ENCODE peak calls at places on chromosomes 16 and 17, in eight cellular contexts. One of them, this sample, is unnamed.

GRCh38 chr17:63991611-63992010 is 6.5 kb upstream of the PRR29 start:
- DNase-seq in stimulated activated CD8-positive, alpha-beta memory T cell treated with anti-CD3 and anti-CD28 coated beads, Interleukin-7, amount 100 ng/mL, for 1 hour: no peak
- DNase-seq in M059J: no peak
- DNase-seq in nucleus accumbens: no peak
- DNase-seq in EL: no peak
- DNase-seq in left cardiac atrium: no peak
- DNase-seq in hepatocyte: no peak
- DNase-seq in HTR-8/SVneo: no peak
- DNase-seq in this sample: no peak

GRCh38 chr16:31471875-31472558 is at the start of gene TGFB1I1:
- DNase-seq in stimulated activated CD8-positive, alpha-beta memory T cell treated with anti-CD3 and anti-CD28 coated beads, Interleukin-7, amount 100 ng/mL, for 1 hour: no peak
- DNase-seq in M059J: peak; percentile 73
- DNase-seq in nucleus accumbens: no peak
- DNase-seq in EL: peak; percentile 85
- DNase-seq in left cardiac atrium: peak; percentile 82
- DNase-seq in hepatocyte: peak; percentile 74
- DNase-seq in HTR-8/SVneo: peak; percentile 77
- DNase-seq in this sample: peak; percentile 55

GRCh38 chr17:28141783-28142182 is 99.3 kb downstream of the NLK start:
- DNase-seq in stimulated activated CD8-positive, alpha-beta memory T cell treated with anti-CD3 and anti-CD28 coated beads, Interleukin-7, amount 100 ng/mL, for 1 hour: no peak
- DNase-seq in M059J: no peak
- DNase-seq in nucleus accumbens: no peak
- DNase-seq in EL: no peak
- DNase-seq in left cardiac atrium: no peak
- DNase-seq in hepatocyte: no peak
- DNase-seq in HTR-8/SVneo: no peak
- DNase-seq in this sample: no peak

GRCh38 chr16:10992112-10992511 is 47.7 kb downstream of the CLEC16A start:
- DNase-seq in stimulated activated CD8-positive, alpha-beta memory T cell treated with anti-CD3 and anti-CD28 coated beads, Interleukin-7, amount 100 ng/mL, for 1 hour: no peak
- DNase-seq in M059J: peak; percentile 85
- DNase-seq in nucleus accumbens: no peak
- DNase-seq in EL: peak; percentile 84
- DNase-seq in left cardiac atrium: no peak
- DNase-seq in hepatocyte: no peak
- DNase-seq in HTR-8/SVneo: no peak
- DNase-seq in this sample: peak; percentile 54

GRCh38 chr16:63038563-63039131 is 1002.4 kb upstream of the CDH8 start:
- DNase-seq in stimulated activated CD8-positive, alpha-beta memory T cell treated with anti-CD3 and anti-CD28 coated beads, Interleukin-7, amount 100 ng/mL, for 1 hour: no peak
- DNase-seq in M059J: no peak
- DNase-seq in nucleus accumbens: no peak
- DNase-seq in EL: no peak
- DNase-seq in left cardiac atrium: no peak
- DNase-seq in hepatocyte: no peak
- DNase-seq in HTR-8/SVneo: no peak
- DNase-seq in this sample: no peak

GRCh38 chr17:74217036-74217725 is 3.8 kb downstream of the TTYH2 start:
- DNase-seq in stimulated activated CD8-positive, alpha-beta memory T cell treated with anti-CD3 and anti-CD28 coated beads, Interleukin-7, amount 100 ng/mL, for 1 hour: no peak
- DNase-seq in M059J: no peak
- DNase-seq in nucleus accumbens: no peak
- DNase-seq in EL: no peak
- DNase-seq in left cardiac atrium: no peak
- DNase-seq in hepatocyte: no peak
- DNase-seq in HTR-8/SVneo: no peak
- DNase-seq in this sample: no peak

GRCh38 chr17:47072881-47073280 is 93.8 kb upstream of the RPRML start:
- DNase-seq in stimulated activated CD8-positive, alpha-beta memory T cell treated with anti-CD3 and anti-CD28 coated beads, Interleukin-7, amount 100 ng/mL, for 1 hour: no peak
- DNase-seq in M059J: no peak
- DNase-seq in nucleus accumbens: no peak
- DNase-seq in EL: peak; percentile 50
- DNase-seq in left cardiac atrium: no peak
- DNase-seq in hepatocyte: no peak
- DNase-seq in HTR-8/SVneo: no peak
- DNase-seq in this sample: no peak

GRCh38 chr17:10547351-10547750 is 2.1 kb downstream of the MYH2 start:
- DNase-seq in stimulated activated CD8-positive, alpha-beta memory T cell treated with anti-CD3 and anti-CD28 coated beads, Interleukin-7, amount 100 ng/mL, for 1 hour: no peak
- DNase-seq in M059J: peak; percentile 23
- DNase-seq in nucleus accumbens: no peak
- DNase-seq in EL: peak; percentile 53
- DNase-seq in left cardiac atrium: no peak
- DNase-seq in hepatocyte: no peak
- DNase-seq in HTR-8/SVneo: peak; percentile 11
- DNase-seq in this sample: no peak

GRCh38 chr16:73430138-73430537 is 382.2 kb upstream of the ZFHX3 start:
- DNase-seq in stimulated activated CD8-positive, alpha-beta memory T cell treated with anti-CD3 and anti-CD28 coated beads, Interleukin-7, amount 100 ng/mL, for 1 hour: no peak
- DNase-seq in M059J: no peak
- DNase-seq in nucleus accumbens: no peak
- DNase-seq in EL: no peak
- DNase-seq in left cardiac atrium: no peak
- DNase-seq in hepatocyte: no peak
- DNase-seq in HTR-8/SVneo: no peak
- DNase-seq in this sample: no peak

GRCh38 chr16:48014349-48015135 is 141.3 kb downstream of the ABCC12 start:
- DNase-seq in stimulated activated CD8-positive, alpha-beta memory T cell treated with anti-CD3 and anti-CD28 coated beads, Interleukin-7, amount 100 ng/mL, for 1 hour: no peak
- DNase-seq in M059J: peak; percentile 98
- DNase-seq in nucleus accumbens: peak; percentile 24
- DNase-seq in EL: peak; percentile 43
- DNase-seq in left cardiac atrium: no peak
- DNase-seq in hepatocyte: peak; percentile 9
- DNase-seq in HTR-8/SVneo: no peak
- DNase-seq in this sample: peak; percentile 97

GRCh38 chr16:14232106-14232890 is 161.2 kb downstream of the MRTFB start:
- DNase-seq in stimulated activated CD8-positive, alpha-beta memory T cell treated with anti-CD3 and anti-CD28 coated beads, Interleukin-7, amount 100 ng/mL, for 1 hour: no peak
- DNase-seq in M059J: no peak
- DNase-seq in nucleus accumbens: no peak
- DNase-seq in EL: no peak
- DNase-seq in left cardiac atrium: no peak
- DNase-seq in hepatocyte: no peak
- DNase-seq in HTR-8/SVneo: no peak
- DNase-seq in this sample: no peak

GRCh38 chr16:67027046-67027445 is 1.9 kb upstream of the CBFB start:
- DNase-seq in stimulated activated CD8-positive, alpha-beta memory T cell treated with anti-CD3 and anti-CD28 coated beads, Interleukin-7, amount 100 ng/mL, for 1 hour: no peak
- DNase-seq in M059J: no peak
- DNase-seq in nucleus accumbens: no peak
- DNase-seq in EL: no peak
- DNase-seq in left cardiac atrium: no peak
- DNase-seq in hepatocyte: no peak
- DNase-seq in HTR-8/SVneo: no peak
- DNase-seq in this sample: no peak

GRCh38 chr16:9797306-9797705 is 384.9 kb downstream of the GRIN2A start:
- DNase-seq in stimulated activated CD8-positive, alpha-beta memory T cell treated with anti-CD3 and anti-CD28 coated beads, Interleukin-7, amount 100 ng/mL, for 1 hour: no peak
- DNase-seq in M059J: peak; percentile 98
- DNase-seq in nucleus accumbens: no peak
- DNase-seq in EL: peak; percentile 87
- DNase-seq in left cardiac atrium: peak; percentile 54
- DNase-seq in hepatocyte: peak; percentile 67
- DNase-seq in HTR-8/SVneo: no peak
- DNase-seq in this sample: peak; percentile 46

GRCh38 chr17:82435103-82435502 is 15.4 kb downstream of the CYBC1 start:
- DNase-seq in stimulated activated CD8-positive, alpha-beta memory T cell treated with anti-CD3 and anti-CD28 coated beads, Interleukin-7, amount 100 ng/mL, for 1 hour: no peak
- DNase-seq in M059J: peak; percentile 53
- DNase-seq in nucleus accumbens: no peak
- DNase-seq in EL: peak; percentile 57
- DNase-seq in left cardiac atrium: no peak
- DNase-seq in hepatocyte: no peak
- DNase-seq in HTR-8/SVneo: peak; percentile 28
- DNase-seq in this sample: peak; percentile 73

GRCh38 chr17:2853111-2853721 is 57.0 kb downstream of the RAP1GAP2 start:
- DNase-seq in stimulated activated CD8-positive, alpha-beta memory T cell treated with anti-CD3 and anti-CD28 coated beads, Interleukin-7, amount 100 ng/mL, for 1 hour: no peak
- DNase-seq in M059J: peak; percentile 60
- DNase-seq in nucleus accumbens: no peak
- DNase-seq in EL: peak; percentile 68
- DNase-seq in left cardiac atrium: peak; percentile 64
- DNase-seq in hepatocyte: peak; percentile 61
- DNase-seq in HTR-8/SVneo: peak; percentile 57
- DNase-seq in this sample: peak; percentile 74

GRCh38 chr17:77617516-77617915 is 341.0 kb upstream of the TNRC6C start:
- DNase-seq in stimulated activated CD8-positive, alpha-beta memory T cell treated with anti-CD3 and anti-CD28 coated beads, Interleukin-7, amount 100 ng/mL, for 1 hour: no peak
- DNase-seq in M059J: no peak
- DNase-seq in nucleus accumbens: no peak
- DNase-seq in EL: no peak
- DNase-seq in left cardiac atrium: no peak
- DNase-seq in hepatocyte: no peak
- DNase-seq in HTR-8/SVneo: no peak
- DNase-seq in this sample: no peak

GRCh38 chr16:79269211-79269863 is 331.2 kb downstream of the MAF start:
- DNase-seq in stimulated activated CD8-positive, alpha-beta memory T cell treated with anti-CD3 and anti-CD28 coated beads, Interleukin-7, amount 100 ng/mL, for 1 hour: no peak
- DNase-seq in M059J: no peak
- DNase-seq in nucleus accumbens: no peak
- DNase-seq in EL: no peak
- DNase-seq in left cardiac atrium: no peak
- DNase-seq in hepatocyte: no peak
- DNase-seq in HTR-8/SVneo: no peak
- DNase-seq in this sample: no peak

GRCh38 chr16:47731252-47731651 is 270.1 kb downstream of the PHKB start:
- DNase-seq in stimulated activated CD8-positive, alpha-beta memory T cell treated with anti-CD3 and anti-CD28 coated beads, Interleukin-7, amount 100 ng/mL, for 1 hour: no peak
- DNase-seq in M059J: peak; percentile 92
- DNase-seq in nucleus accumbens: no peak
- DNase-seq in EL: peak; percentile 83
- DNase-seq in left cardiac atrium: no peak
- DNase-seq in hepatocyte: no peak
- DNase-seq in HTR-8/SVneo: no peak
- DNase-seq in this sample: peak; percentile 40

GRCh38 chr17:76546556-76547182 is 6.8 kb downstream of the PRCD start:
- DNase-seq in stimulated activated CD8-positive, alpha-beta memory T cell treated with anti-CD3 and anti-CD28 coated beads, Interleukin-7, amount 100 ng/mL, for 1 hour: no peak
- DNase-seq in M059J: peak; percentile 95
- DNase-seq in nucleus accumbens: no peak
- DNase-seq in EL: peak; percentile 95
- DNase-seq in left cardiac atrium: no peak
- DNase-seq in hepatocyte: no peak
- DNase-seq in HTR-8/SVneo: no peak
- DNase-seq in this sample: peak; percentile 84

GRCh38 chr16:54633943-54634362 is 296.7 kb upstream of the IRX5 start:
- DNase-seq in stimulated activated CD8-positive, alpha-beta memory T cell treated with anti-CD3 and anti-CD28 coated beads, Interleukin-7, amount 100 ng/mL, for 1 hour: no peak
- DNase-seq in M059J: peak; percentile 44
- DNase-seq in nucleus accumbens: no peak
- DNase-seq in EL: peak; percentile 10
- DNase-seq in left cardiac atrium: peak; percentile 62
- DNase-seq in hepatocyte: no peak
- DNase-seq in HTR-8/SVneo: no peak
- DNase-seq in this sample: peak; percentile 11

GRCh38 chr17:8629371-8630226 is 926 bp downstream of the MYH10 start:
- DNase-seq in stimulated activated CD8-positive, alpha-beta memory T cell treated with anti-CD3 and anti-CD28 coated beads, Interleukin-7, amount 100 ng/mL, for 1 hour: no peak
- DNase-seq in M059J: peak; percentile 22
- DNase-seq in nucleus accumbens: no peak
- DNase-seq in EL: peak; percentile 45
- DNase-seq in left cardiac atrium: peak; percentile 50
- DNase-seq in hepatocyte: peak; percentile 69
- DNase-seq in HTR-8/SVneo: peak; percentile 32
- DNase-seq in this sample: peak; percentile 15

GRCh38 chr16:81014672-81015071 is 7.7 kb downstream of the CENPN start:
- DNase-seq in stimulated activated CD8-positive, alpha-beta memory T cell treated with anti-CD3 and anti-CD28 coated beads, Interleukin-7, amount 100 ng/mL, for 1 hour: no peak
- DNase-seq in M059J: no peak
- DNase-seq in nucleus accumbens: no peak
- DNase-seq in EL: no peak
- DNase-seq in left cardiac atrium: no peak
- DNase-seq in hepatocyte: no peak
- DNase-seq in HTR-8/SVneo: no peak
- DNase-seq in this sample: no peak

GRCh38 chr17:33922971-33923370 is 332.1 kb upstream of the CCL2 start:
- DNase-seq in stimulated activated CD8-positive, alpha-beta memory T cell treated with anti-CD3 and anti-CD28 coated beads, Interleukin-7, amount 100 ng/mL, for 1 hour: no peak
- DNase-seq in M059J: no peak
- DNase-seq in nucleus accumbens: no peak
- DNase-seq in EL: no peak
- DNase-seq in left cardiac atrium: no peak
- DNase-seq in hepatocyte: no peak
- DNase-seq in HTR-8/SVneo: no peak
- DNase-seq in this sample: no peak

GRCh38 chr16:67372664-67373063 is 20.6 kb downstream of the TPPP3 start:
- DNase-seq in stimulated activated CD8-positive, alpha-beta memory T cell treated with anti-CD3 and anti-CD28 coated beads, Interleukin-7, amount 100 ng/mL, for 1 hour: no peak
- DNase-seq in M059J: peak; percentile 21
- DNase-seq in nucleus accumbens: no peak
- DNase-seq in EL: peak; percentile 26
- DNase-seq in left cardiac atrium: no peak
- DNase-seq in hepatocyte: no peak
- DNase-seq in HTR-8/SVneo: no peak
- DNase-seq in this sample: no peak

GRCh38 chr16:67713647-67714273 is 5.4 kb downstream of the GFOD2 start:
- DNase-seq in stimulated activated CD8-positive, alpha-beta memory T cell treated with anti-CD3 and anti-CD28 coated beads, Interleukin-7, amount 100 ng/mL, for 1 hour: no peak
- DNase-seq in M059J: no peak
- DNase-seq in nucleus accumbens: no peak
- DNase-seq in EL: no peak
- DNase-seq in left cardiac atrium: no peak
- DNase-seq in hepatocyte: no peak
- DNase-seq in HTR-8/SVneo: no peak
- DNase-seq in this sample: no peak

GRCh38 chr16:30472328-30472942 is at the start of gene ITGAL:
- DNase-seq in stimulated activated CD8-positive, alpha-beta memory T cell treated with anti-CD3 and anti-CD28 coated beads, Interleukin-7, amount 100 ng/mL, for 1 hour: peak; percentile 56
- DNase-seq in M059J: no peak
- DNase-seq in nucleus accumbens: no peak
- DNase-seq in EL: no peak
- DNase-seq in left cardiac atrium: peak; percentile 51
- DNase-seq in hepatocyte: no peak
- DNase-seq in HTR-8/SVneo: no peak
- DNase-seq in this sample: no peak

GRCh38 chr17:64028874-64029464 is 8.5 kb upstream of the ICAM2 start:
- DNase-seq in stimulated activated CD8-positive, alpha-beta memory T cell treated with anti-CD3 and anti-CD28 coated beads, Interleukin-7, amount 100 ng/mL, for 1 hour: peak; percentile 41
- DNase-seq in M059J: peak; percentile 53
- DNase-seq in nucleus accumbens: no peak
- DNase-seq in EL: peak; percentile 62
- DNase-seq in left cardiac atrium: peak; percentile 72
- DNase-seq in hepatocyte: peak; percentile 78
- DNase-seq in HTR-8/SVneo: peak; percentile 76
- DNase-seq in this sample: peak; percentile 67

GRCh38 chr17:14372905-14373559 is 72.2 kb downstream of the HS3ST3B1 start:
- DNase-seq in stimulated activated CD8-positive, alpha-beta memory T cell treated with anti-CD3 and anti-CD28 coated beads, Interleukin-7, amount 100 ng/mL, for 1 hour: no peak
- DNase-seq in M059J: no peak
- DNase-seq in nucleus accumbens: no peak
- DNase-seq in EL: no peak
- DNase-seq in left cardiac atrium: no peak
- DNase-seq in hepatocyte: no peak
- DNase-seq in HTR-8/SVneo: no peak
- DNase-seq in this sample: no peak

GRCh38 chr17:69574257-69575197 is 160.0 kb downstream of the MAP2K6 start:
- DNase-seq in stimulated activated CD8-positive, alpha-beta memory T cell treated with anti-CD3 and anti-CD28 coated beads, Interleukin-7, amount 100 ng/mL, for 1 hour: no peak
- DNase-seq in M059J: no peak
- DNase-seq in nucleus accumbens: no peak
- DNase-seq in EL: peak; percentile 82
- DNase-seq in left cardiac atrium: no peak
- DNase-seq in hepatocyte: no peak
- DNase-seq in HTR-8/SVneo: peak; percentile 9
- DNase-seq in this sample: peak; percentile 39